ENCODE peak calls at places on chromosomes 2 and 18, in eight cellular contexts. O is cardiac muscle cell; G is CD4-positive, alpha-beta T cell; W is RWPE1; K is stomach; C is activated B cell treated with CpG ODN at 0.5 μM for 24 hours; S is brain microvascular endothelial cell; D is astrocyte of the spinal cord. N is an unnamed sample.

GRCh38 chr2:30149513-30149912 is 2.7 kb downstream of the YPEL5 start:
- DNase-seq in W (no peak), O (peak; percentile 24), S (no peak), K (no peak), C (no peak), D (no peak), G (no peak), N (no peak)

GRCh38 chr2:175690113-175690716 is 311.9 kb downstream of the LNPK start:
- DNase-seq in C (no peak), W (peak; percentile 18), O (peak; percentile 78), S (peak; percentile 71), K (no peak), G (no peak), D (peak; percentile 78), N (no peak)

GRCh38 chr2:203887680-203888079 is 20.1 kb downstream of the CTLA4 start:
- DNase-seq in K (no peak), W (no peak), G (no peak), S (no peak), D (no peak), C (no peak), O (peak; percentile 39), N (no peak)

GRCh38 chr2:171958475-171958874 is 36.2 kb downstream of the HAT1 start:
- DNase-seq in C (no peak), G (no peak), W (peak; percentile 3), K (no peak), O (peak; percentile 48), S (peak; percentile 9), D (peak; percentile 58), N (no peak)

GRCh38 chr18:9742588-9743131 is 34.6 kb downstream of the RAB31 start:
- DNase-seq in S (peak; percentile 46), C (no peak), K (no peak), G (no peak), W (no peak), O (peak; percentile 52), D (peak; percentile 68), N (no peak)

GRCh38 chr2:149141046-149141445 is 102.5 kb downstream of the LYPD6B start:
- DNase-seq in O (no peak), W (no peak), C (no peak), D (no peak), K (no peak), G (no peak), S (no peak), N (no peak)

GRCh38 chr2:10549196-10549595 is 101.1 kb upstream of the ODC1 start:
- DNase-seq in C (no peak), D (no peak), W (no peak), K (no peak), G (no peak), S (no peak), O (no peak), N (no peak)

GRCh38 chr2:39203382-39203781 is 40.4 kb downstream of the CDKL4 start:
- DNase-seq in W (no peak), C (no peak), O (no peak), S (no peak), D (no peak), K (no peak), G (no peak), N (no peak)

GRCh38 chr18:35460719-35461118 is 37.0 kb downstream of the INO80C start:
- DNase-seq in D (peak; percentile 76), O (peak; percentile 23), C (no peak), K (no peak), G (no peak), S (no peak), W (no peak), N (no peak)

GRCh38 chr18:59238385-59238784 is 18.4 kb downstream of the GRP start:
- DNase-seq in W (no peak), C (no peak), S (no peak), O (no peak), K (no peak), D (no peak), G (no peak), N (no peak)

GRCh38 chr2:160493227-160494028 is at the start of gene RBMS1:
- DNase-seq in K (peak; percentile 54), C (peak; percentile 22), O (peak; percentile 78), W (peak; percentile 60), D (peak; percentile 62), G (peak; percentile 36), S (peak; percentile 25), N (peak; percentile 26)

GRCh38 chr2:73337828-73338227 is 44.5 kb upstream of the EGR4 start:
- DNase-seq in D (no peak), C (no peak), O (no peak), G (no peak), K (no peak), S (no peak), W (no peak), N (no peak)

GRCh38 chr2:117973498-117974082 is 40.3 kb downstream of the CCDC93 start:
- DNase-seq in D (no peak), K (no peak), W (no peak), G (no peak), S (no peak), O (no peak), C (no peak), N (no peak)

GRCh38 chr2:117968724-117969121 is 45.1 kb downstream of the CCDC93 start:
- DNase-seq in K (no peak), S (no peak), O (no peak), C (no peak), G (no peak), W (no peak), D (no peak), N (no peak)

GRCh38 chr2:117967981-117968723 is 45.7 kb downstream of the CCDC93 start:
- DNase-seq in W (no peak), O (no peak), G (no peak), D (no peak), S (no peak), K (no peak), C (no peak), N (no peak)

GRCh38 chr2:117976581-117976980 is 37.3 kb downstream of the CCDC93 start:
- DNase-seq in D (no peak), W (no peak), C (no peak), G (no peak), K (no peak), S (no peak), O (no peak), N (no peak)

GRCh38 chr2:117972466-117973123 is 41.3 kb downstream of the CCDC93 start:
- DNase-seq in G (no peak), S (peak; percentile 64), D (no peak), K (no peak), C (no peak), O (peak; percentile 88), W (no peak), N (no peak)
- TF ChIP-seq CTCF in G (no peak), S (peak; percentile 49), D (no peak), K (no peak), C (no peak), O (peak; percentile 31), W (no peak), N (no peak)

DNA sequence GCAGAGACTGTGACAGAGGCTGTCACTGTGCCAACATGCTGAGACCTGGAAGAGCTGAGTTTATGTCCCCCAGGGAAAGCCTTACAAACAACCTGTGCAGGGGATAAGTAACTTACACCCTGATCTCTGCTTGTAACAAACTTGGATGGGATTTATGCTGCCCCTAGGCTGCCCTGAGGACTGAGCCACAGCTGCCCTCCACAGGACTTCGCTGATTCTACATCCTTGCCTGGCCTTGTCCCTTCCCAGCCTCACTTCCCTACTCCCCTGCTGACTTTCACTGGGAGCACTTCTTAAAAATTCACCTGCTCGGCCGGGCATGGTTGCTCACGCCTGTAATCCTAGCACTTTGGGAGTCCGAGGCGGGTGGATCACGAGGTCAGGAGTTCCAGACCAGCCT is 45.9 kb upstream of the ASAP2 start:
- DNase-seq in C (no peak), G (no peak), S (no peak), O (no peak), D (no peak), W (no peak), K (no peak), N (no peak)
- TF ChIP-seq CTCF in C (no peak), G (no peak), S (no peak), O (no peak), D (no peak), W (no peak), K (no peak), N (no peak)

DNA sequence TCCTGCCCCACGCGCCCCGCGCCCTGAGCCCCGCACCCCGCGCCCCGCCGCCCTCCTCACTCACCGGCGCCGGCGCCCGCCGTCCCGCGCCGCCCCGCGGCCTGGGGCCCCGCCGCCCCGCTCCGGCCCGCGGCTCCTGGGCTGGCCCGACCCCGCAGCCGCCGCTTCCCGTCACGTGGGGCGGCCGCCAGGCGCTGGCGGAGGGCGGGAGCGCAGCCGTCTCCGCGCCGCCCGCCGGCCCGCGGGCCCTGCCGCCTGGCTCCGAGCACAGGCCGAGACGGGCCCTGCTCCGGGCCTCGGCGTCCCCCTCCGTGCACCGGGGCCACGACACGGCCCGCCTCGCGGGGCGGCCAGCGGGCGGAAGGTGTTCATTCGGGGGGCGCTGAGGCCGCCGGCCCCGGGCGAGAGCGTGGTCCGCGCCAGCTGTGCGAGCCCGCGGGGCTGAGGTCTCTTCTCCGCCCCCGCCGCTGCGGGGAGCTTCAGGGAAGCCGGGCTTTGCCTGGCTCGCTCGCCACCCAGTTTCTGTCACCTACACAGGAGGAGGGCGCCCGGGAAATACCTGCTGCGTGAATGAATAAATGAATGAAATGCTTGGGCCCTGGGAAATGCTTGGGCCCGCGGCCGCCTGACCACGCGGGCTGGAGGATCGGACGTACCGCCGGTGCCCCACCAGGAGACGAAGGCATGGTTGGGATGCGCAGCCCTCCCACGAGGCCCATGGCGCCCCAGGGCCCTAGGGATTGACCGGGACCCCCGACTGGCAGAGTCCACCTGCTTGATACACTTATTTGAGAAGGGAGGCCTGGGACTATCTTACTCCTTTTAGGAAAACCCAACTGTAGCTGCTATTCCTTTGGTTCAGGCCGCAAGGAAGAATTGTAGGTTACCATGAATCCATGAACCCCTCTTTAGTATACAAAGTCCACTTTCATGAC is at the start of gene TGFBRAP1:
- DNase-seq in K (peak; percentile 71), O (peak; percentile 64), D (no peak), S (no peak), G (peak; percentile 50), C (peak; percentile 75), W (peak; percentile 55), N (peak; percentile 67)
- TF ChIP-seq CTCF in K (no peak), O (no peak), D (no peak), S (no peak), G (no peak), C (no peak), W (no peak), N (no peak)

GRCh38 chr18:77481541-77481940 is 231.9 kb downstream of the GALR1 start:
- DNase-seq in K (no peak), O (no peak), D (peak; percentile 64), C (no peak), W (no peak), S (no peak), G (no peak), N (no peak)

GRCh38 chr18:77479047-77479446 is 229.4 kb downstream of the GALR1 start:
- DNase-seq in K (no peak), S (no peak), D (no peak), O (no peak), C (no peak), W (no peak), G (no peak), N (no peak)

GRCh38 chr18:77482190-77482928 is 232.7 kb downstream of the GALR1 start:
- DNase-seq in O (no peak), D (peak; percentile 16), K (no peak), C (no peak), S (peak; percentile 14), W (no peak), G (no peak), N (no peak)

DNA sequence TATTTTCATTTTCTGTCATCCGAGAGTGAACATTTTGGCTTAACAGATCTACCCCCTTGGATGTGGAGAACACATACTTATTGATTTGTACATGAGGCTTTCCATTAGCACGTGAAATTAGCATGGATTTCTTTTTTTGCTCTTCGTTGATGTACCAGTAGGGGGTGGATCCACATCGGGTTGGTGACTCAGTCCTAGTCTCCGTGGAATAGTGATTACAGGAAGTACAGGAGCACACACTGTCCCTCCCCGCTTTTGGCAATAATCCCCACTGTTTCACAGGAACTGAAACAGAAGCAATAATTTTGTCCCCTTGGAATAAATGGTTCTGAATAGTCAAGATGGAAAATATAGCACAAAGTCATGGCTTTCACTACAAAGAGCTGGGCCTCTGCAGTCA is 229.0 kb downstream of the GALR1 start:
- DNase-seq in W (peak; percentile 5), D (peak; percentile 29), O (peak; percentile 58), C (no peak), S (peak; percentile 52), K (no peak), G (no peak), N (no peak)
- TF ChIP-seq CTCF in W (no peak), D (no peak), O (peak; percentile 27), C (no peak), S (peak; percentile 43), K (no peak), G (no peak), N (no peak)

N was measured in natural killer cell.